ENCODE peak calls at places on chromosomes 2 and 18, in six cellular contexts. C, K, S, P, H and Q are unnamed samples.

GRCh38 chr2:219916261-219916660 is 288.8 kb downstream of the SLC4A3 start:
- DNase-seq in C (no peak), K (no peak), S (no peak), P (no peak), H (peak; percentile 3), Q (no peak)

GRCh38 chr18:76443519-76444435 is 51.3 kb downstream of the ZNF516 start:
- DNase-seq in C (no peak), K (peak; percentile 30), S (no peak), P (no peak), H (no peak), Q (no peak)

GRCh38 chr2:204272913-204273312 is 272.4 kb upstream of the PARD3B start:
- DNase-seq in C (no peak), K (no peak), S (no peak), P (no peak), H (no peak), Q (no peak)

GRCh38 chr2:114201781-114202180 is 240.7 kb upstream of the DPP10 start:
- DNase-seq in C (no peak), K (no peak), S (no peak), P (no peak), H (no peak), Q (no peak)

GRCh38 chr18:63470751-63471150 is 6.0 kb upstream of the SERPINB5 start:
- DNase-seq in C (no peak), K (no peak), S (no peak), P (no peak), H (no peak), Q (no peak)

GRCh38 chr2:96556441-96557330 is 20.1 kb downstream of the ARID5A start:
- DNase-seq in C (no peak), K (peak; percentile 19), S (no peak), P (no peak), H (no peak), Q (no peak)

GRCh38 chr2:55885129-55885943 is 38.2 kb downstream of the EFEMP1 start:
- DNase-seq in C (no peak), K (peak; percentile 86), S (no peak), P (no peak), H (no peak), Q (no peak)

GRCh38 chr2:143732931-143733330 is 603.7 kb downstream of the ARHGAP15 start:
- DNase-seq in C (no peak), K (no peak), S (no peak), P (no peak), H (no peak), Q (no peak)

GRCh38 chr2:46548103-46548486 is 68.7 kb downstream of the TMEM247 start:
- DNase-seq in C (no peak), K (no peak), S (no peak), P (no peak), H (no peak), Q (no peak)

GRCh38 chr18:79797518-79798345 is at the start of gene KCNG2:
- DNase-seq in C (no peak), K (no peak), S (no peak), P (peak; percentile 48), H (no peak), Q (no peak)

GRCh38 chr18:75157851-75158250 is 51.1 kb downstream of the PTGR3 start:
- DNase-seq in C (no peak), K (no peak), S (no peak), P (no peak), H (no peak), Q (no peak)

GRCh38 chr2:152450176-152450575 is 115.2 kb downstream of the FMNL2 start:
- DNase-seq in C (no peak), K (no peak), S (no peak), P (no peak), H (no peak), Q (no peak)

GRCh38 chr18:72128649-72129048 is 415.5 kb downstream of the CBLN2 start:
- DNase-seq in C (no peak), K (no peak), S (no peak), P (no peak), H (no peak), Q (no peak)

GRCh38 chr2:16623046-16623445 is 42.6 kb downstream of the CYRIA start:
- DNase-seq in C (no peak), K (no peak), S (no peak), P (no peak), H (no peak), Q (no peak)

GRCh38 chr2:56444339-56444738 is 260.5 kb downstream of the CCDC85A start:
- DNase-seq in C (no peak), K (no peak), S (no peak), P (peak; percentile 82), H (no peak), Q (peak; percentile 14)

GRCh38 chr2:74095629-74096028 is 52.1 kb downstream of the BOLA3 start:
- DNase-seq in C (no peak), K (no peak), S (no peak), P (no peak), H (no peak), Q (no peak)

GRCh38 chr2:238320246-238320647 is at the start of gene TRAF3IP1:
- DNase-seq in C (peak; percentile 7), K (peak; percentile 82), S (peak; percentile 81), P (peak; percentile 78), H (peak; percentile 90), Q (peak; percentile 96)

GRCh38 chr2:145170787-145171186 is 650.9 kb upstream of the ZEB2 start:
- DNase-seq in C (no peak), K (no peak), S (no peak), P (no peak), H (no peak), Q (no peak)

GRCh38 chr2:98049991-98050519 is 36.9 kb upstream of the VWA3B start:
- DNase-seq in C (no peak), K (no peak), S (no peak), P (no peak), H (no peak), Q (no peak)

GRCh38 chr2:127219716-127220090 is 396 bp downstream of the CYP27C1 start:
- DNase-seq in C (no peak), K (no peak), S (no peak), P (peak; percentile 16), H (no peak), Q (no peak)

GRCh38 chr2:37905033-37905432 is 20.1 kb upstream of the RMDN2 start:
- DNase-seq in C (no peak), K (no peak), S (no peak), P (no peak), H (no peak), Q (no peak)

GRCh38 chr2:197274937-197275336 is 35.6 kb downstream of the ANKRD44 start:
- DNase-seq in C (no peak), K (no peak), S (no peak), P (no peak), H (no peak), Q (no peak)

GRCh38 chr18:57737661-57738060 is 65.5 kb downstream of the ATP8B1 start:
- DNase-seq in C (peak; percentile 6), K (peak; percentile 26), S (peak; percentile 16), P (no peak), H (peak; percentile 33), Q (no peak)

GRCh38 chr2:15189236-15189635 is 371.9 kb downstream of the NBAS start:
- DNase-seq in C (no peak), K (no peak), S (no peak), P (no peak), H (no peak), Q (no peak)

GRCh38 chr18:12851709-12852108 is 32.3 kb downstream of the PTPN2 start:
- DNase-seq in C (no peak), K (peak; percentile 18), S (no peak), P (no peak), H (no peak), Q (no peak)

GRCh38 chr18:48090021-48090420 is 159.6 kb upstream of the SMAD2 start:
- DNase-seq in C (no peak), K (no peak), S (no peak), P (no peak), H (no peak), Q (no peak)

GRCh38 chr2:38187416-38188127 is 111.6 kb upstream of the CYP1B1 start:
- DNase-seq in C (no peak), K (peak; percentile 78), S (peak; percentile 72), P (no peak), H (no peak), Q (no peak)

GRCh38 chr18:11871501-11871900 is 20.3 kb downstream of the CHMP1B start:
- DNase-seq in C (no peak), K (no peak), S (no peak), P (no peak), H (no peak), Q (no peak)

GRCh38 chr18:13136056-13136688 is 82.4 kb upstream of the LDLRAD4 start:
- DNase-seq in C (no peak), K (no peak), S (no peak), P (no peak), H (no peak), Q (no peak)

GRCh38 chr2:213609570-213610170 is 325.4 kb downstream of the SPAG16 start:
- DNase-seq in C (no peak), K (no peak), S (no peak), P (no peak), H (no peak), Q (no peak)